ENCODE peak calls at places on chromosomes 2 and 18, in four cellular contexts. W is omental fat pad, Q is GM20000, G is astrocyte of the spinal cord. L is an unnamed sample.

GRCh38 chr18:37277753-37278152 is 287.8 kb downstream of the CELF4 start:
- DNase-seq in W (no peak), Q (no peak), G (no peak), L (no peak)

GRCh38 chr18:5966514-5966913 is 71.2 kb upstream of the TMEM200C start:
- DNase-seq in W (no peak), Q (no peak), G (no peak), L (no peak)

GRCh38 chr2:172178035-172178434 is 75.3 kb upstream of the DLX2 start:
- DNase-seq in W (no peak), Q (no peak), G (peak), L (no peak)

GRCh38 chr2:138615257-138615656 is 113.7 kb downstream of the SPOPL start:
- DNase-seq in W (no peak), Q (no peak), G (peak), L (no peak)

GRCh38 chr2:219177594-219178376 is at the start of gene RETREG2:
- DNase-seq in W (peak), Q (peak), G (peak), L (peak)

GRCh38 chr2:144705328-144706245 is 185.7 kb upstream of the ZEB2 start:
- DNase-seq in W (no peak), Q (no peak), G (peak), L (no peak)

GRCh38 chr2:172864182-172864581 is 128.5 kb downstream of the RAPGEF4 start:
- DNase-seq in W (peak), Q (peak), G (peak), L (no peak)

GRCh38 chr2:26818255-26818654 is 29.7 kb upstream of the DPYSL5 start:
- DNase-seq in W (no peak), Q (no peak), G (no peak), L (no peak)

GRCh38 chr2:159297042-159297707 is 10.7 kb upstream of the WDSUB1 start:
- DNase-seq in W (no peak), Q (no peak), G (no peak), L (no peak)

GRCh38 chr2:168037772-168038171 is 209.6 kb downstream of the STK39 start:
- DNase-seq in W (no peak), Q (no peak), G (peak), L (no peak)

GRCh38 chr2:71554028-71554705 is 100.8 kb downstream of the DYSF start:
- DNase-seq in W (no peak), Q (no peak), G (no peak), L (no peak)

GRCh38 chr2:3354986-3355385 is 22.6 kb downstream of the EIPR1 start:
- DNase-seq in W (no peak), Q (no peak), G (no peak), L (no peak)

GRCh38 chr2:238761802-238762373 is 86.0 kb upstream of the TWIST2 start:
- DNase-seq in W (no peak), Q (no peak), G (peak), L (no peak)

GRCh38 chr2:219538488-219539294 is 4.9 kb downstream of the CHPF start:
- DNase-seq in W (no peak), Q (no peak), G (peak), L (no peak)

GRCh38 chr2:164542584-164543021 is 78.7 kb downstream of the GRB14 start:
- DNase-seq in W (no peak), Q (no peak), G (peak), L (no peak)

GRCh38 chr2:97699765-97700444 is 13.5 kb upstream of the ZAP70 start:
- DNase-seq in W (no peak), Q (peak), G (peak), L (no peak)

GRCh38 chr2:201984800-201985525 is 48.7 kb upstream of the FZD7 start:
- DNase-seq in W (no peak), Q (no peak), G (no peak), L (no peak)

GRCh38 chr2:100767224-100767653 is 52.7 kb upstream of the NPAS2 start:
- DNase-seq in W (no peak), Q (no peak), G (peak), L (no peak)

GRCh38 chr2:128510701-128511100 is 192.0 kb upstream of the HS6ST1 start:
- DNase-seq in W (no peak), Q (no peak), G (peak), L (no peak)

GRCh38 chr2:85468704-85469349 is 50.3 kb downstream of the SH2D6 start:
- DNase-seq in W (no peak), Q (no peak), G (peak), L (no peak)

GRCh38 chr2:205527801-205528200 is 154.5 kb upstream of the NRP2 start:
- DNase-seq in W (no peak), Q (no peak), G (no peak), L (no peak)

GRCh38 chr18:67520276-67521035 is 3.9 kb upstream of the DSEL start:
- DNase-seq in W (no peak), Q (no peak), G (peak), L (no peak)

GRCh38 chr2:157628282-157628531 is 457 bp downstream of the ACVR1C start:
- DNase-seq in W (no peak), Q (no peak), G (no peak), L (no peak)

GRCh38 chr18:73544618-73545017 is 603.0 kb downstream of the FBXO15 start:
- DNase-seq in W (no peak), Q (no peak), G (peak), L (no peak)

GRCh38 chr2:200252661-200253067 is 53.8 kb upstream of the SPATS2L start:
- DNase-seq in W (no peak), Q (no peak), G (peak), L (no peak)

GRCh38 chr2:15693382-15693781 is 101.7 kb downstream of the DDX1 start:
- DNase-seq in W (no peak), Q (no peak), G (no peak), L (no peak)

GRCh38 chr2:15689654-15690053 is 98.0 kb downstream of the DDX1 start:
- DNase-seq in W (no peak), Q (no peak), G (no peak), L (no peak)

GRCh38 chr2:15693926-15694588 is 102.4 kb downstream of the DDX1 start:
- DNase-seq in W (no peak), Q (no peak), G (no peak), L (no peak)

GRCh38 chr2:15692551-15693377 is 101.1 kb downstream of the DDX1 start:
- DNase-seq in W (no peak), Q (no peak), G (no peak), L (no peak)

GRCh38 chr2:15691586-15692310 is 100.1 kb downstream of the DDX1 start:
- DNase-seq in W (no peak), Q (no peak), G (no peak), L (no peak)
- TF ChIP-seq CTCF in W (no peak), Q (no peak), G (no peak), L (no peak)

GRCh38 chr2:42558827-42559226 is 9.6 kb upstream of the MTA3 start:
- DNase-seq in W (no peak), Q (no peak), G (no peak), L (no peak)
- TF ChIP-seq CTCF in W (no peak), Q (no peak), G (no peak), L (no peak)

DNA sequence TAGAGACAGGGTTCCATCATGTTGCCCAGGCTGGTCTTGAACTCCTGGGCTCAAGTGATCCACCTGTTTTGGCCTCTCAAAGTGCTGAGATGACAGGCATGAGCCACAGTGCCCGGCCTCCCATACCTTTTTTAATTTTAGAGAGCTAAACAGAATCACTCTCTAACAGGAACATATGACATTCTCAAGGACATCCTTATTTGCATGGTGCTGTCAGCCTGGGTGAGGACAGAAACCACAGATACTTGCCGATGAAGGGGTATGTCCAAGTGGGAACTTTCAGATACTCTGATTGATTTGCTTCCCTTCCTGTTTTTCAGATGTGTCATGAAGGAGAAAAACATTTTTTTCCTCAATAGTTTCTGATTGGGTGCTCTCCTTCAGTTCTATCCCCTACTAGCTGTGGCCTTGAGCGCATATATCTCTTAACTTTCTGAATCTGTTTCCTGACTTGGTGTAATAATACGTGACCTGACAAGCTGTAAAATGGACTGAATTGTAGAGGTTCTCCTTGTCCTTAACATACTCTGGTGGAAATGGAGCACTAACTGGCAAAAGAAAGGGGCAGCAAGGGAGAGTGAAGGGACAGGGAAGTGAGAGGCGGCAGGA is 49.6 kb downstream of the MYO3B start:
- DNase-seq in W (no peak), Q (peak), G (no peak), L (no peak)
- TF ChIP-seq CTCF in W (no peak), Q (no peak), G (no peak), L (no peak)

DNA sequence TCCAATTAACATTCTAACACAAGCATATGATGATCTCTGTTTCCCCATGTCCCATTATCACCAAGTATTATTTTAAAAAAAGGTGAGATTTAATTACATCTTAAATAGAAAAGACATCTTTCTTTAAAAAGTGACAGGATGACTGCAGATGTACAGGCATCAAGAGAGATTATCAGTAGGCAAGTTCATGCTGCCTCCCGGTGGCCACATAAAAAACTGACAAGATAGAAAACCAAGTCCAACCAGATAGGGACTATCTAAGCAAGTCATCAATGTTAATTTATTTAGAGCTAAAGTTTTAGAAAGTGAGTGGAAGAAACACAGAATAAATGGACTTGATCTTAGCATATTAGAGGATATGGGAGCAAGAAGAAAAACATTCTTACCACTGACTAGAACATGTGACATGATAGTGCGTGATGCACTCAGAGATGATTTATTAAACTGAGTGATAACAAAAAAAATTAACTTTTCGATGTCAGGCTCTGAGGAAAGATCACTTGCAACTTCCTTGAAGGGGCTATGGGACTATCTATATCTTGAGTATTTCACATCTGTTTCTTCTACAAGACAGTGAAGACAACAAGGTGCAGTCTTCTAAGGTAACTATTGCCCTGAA is 5.4 kb upstream of the TDRD15 start:
- DNase-seq in W (no peak), Q (peak), G (peak), L (no peak)
- TF ChIP-seq CTCF in W (no peak), Q (no peak), G (peak), L (no peak)

GRCh38 chr18:78873916-78874505 is 105.6 kb upstream of the SALL3 start:
- DNase-seq in W (no peak), Q (no peak), G (no peak), L (no peak)
- TF ChIP-seq CTCF in W (no peak), Q (no peak), G (no peak), L (no peak)

GRCh38 chr2:73907840-73908452 is 15.1 kb downstream of the ACTG2 start:
- DNase-seq in W (no peak), Q (peak), G (peak), L (no peak)
- TF ChIP-seq CTCF in W (no peak), Q (peak), G (peak), L (no peak)

DNA sequence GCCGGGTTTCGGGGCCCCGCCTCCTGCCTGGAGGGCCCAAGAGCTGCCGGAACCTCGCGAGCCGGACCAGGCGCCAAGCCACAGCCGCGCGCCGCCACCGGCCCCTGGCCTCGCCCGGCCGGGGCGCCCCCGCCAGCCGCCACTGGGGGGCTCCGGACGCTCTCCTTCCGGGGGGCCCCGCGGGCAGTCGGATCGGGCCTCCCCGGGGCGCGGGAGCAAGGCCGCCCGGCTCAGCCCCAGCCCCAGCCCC is 17.4 kb upstream of the HAAO start:
- DNase-seq in W (no peak), Q (no peak), G (no peak), L (peak)
- TF ChIP-seq CTCF in W (no peak), Q (no peak), G (no peak), L (peak)

DNA sequence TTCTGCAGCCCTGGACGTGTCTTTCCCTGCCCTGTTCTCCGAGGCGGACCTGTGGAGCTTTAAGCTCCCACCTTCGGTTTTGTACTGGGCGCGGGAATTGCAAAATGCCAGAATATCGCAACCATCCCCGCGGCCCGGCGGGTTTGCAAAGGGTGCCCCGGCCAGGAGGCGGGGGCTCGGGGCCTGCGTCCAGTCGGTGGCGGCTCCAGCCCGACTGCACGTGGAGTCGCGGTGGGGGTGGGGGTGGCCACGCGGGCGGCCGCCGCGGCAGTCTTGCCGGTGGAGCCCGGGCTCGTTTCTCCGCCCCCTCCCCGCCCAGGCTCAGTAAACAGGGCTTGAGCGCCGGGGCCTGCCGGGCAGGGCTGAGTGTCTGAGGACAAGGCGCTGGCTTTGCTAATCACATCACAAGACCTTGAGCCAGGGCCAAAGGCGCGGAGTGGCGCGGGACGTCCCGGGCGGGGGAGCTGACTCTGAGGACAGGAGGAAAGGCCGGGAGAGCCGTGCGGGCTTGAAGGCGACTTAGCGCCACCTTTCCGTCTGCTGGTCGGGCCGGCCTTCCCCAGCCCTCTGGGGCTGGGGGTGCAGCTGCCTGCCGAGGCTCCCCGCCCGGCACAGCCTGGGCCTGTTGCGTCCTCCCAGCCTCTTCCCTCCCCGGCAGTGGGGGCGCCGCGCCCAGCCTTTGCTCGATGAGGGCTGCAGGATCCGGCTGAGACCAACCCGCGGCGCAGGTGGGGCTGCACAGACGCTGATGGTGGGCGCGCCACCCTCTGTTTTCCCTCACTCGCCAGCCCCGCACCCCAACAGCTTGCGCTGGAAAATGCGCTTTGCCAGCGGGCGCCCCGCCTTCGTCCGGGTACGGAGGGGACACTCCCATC is 786 bp upstream of the ZFP36L2 start:
- DNase-seq in W (peak), Q (peak), G (peak), L (peak)
- TF ChIP-seq CTCF in W (no peak), Q (peak), G (no peak), L (no peak)

L was measured in mesothelial cell of epicardium.